ENCODE peak calls at places on chromosomes 4 and X, in seven cellular contexts. P, H, W, U, C, Y and B are unnamed samples.

GRCh38 chr4:141851246-141851891 is 215.0 kb downstream of the IL15 start:
- DNase-seq in C (no peak), W (no peak), U (no peak), H (no peak), Y (no peak), P (no peak), B (no peak)

GRCh38 chrX:45295587-45295986 is 94.9 kb upstream of the DIPK2B start:
- DNase-seq in W (peak), U (no peak), P (peak), Y (no peak), C (no peak), H (peak), B (no peak)

GRCh38 chr4:139144161-139144859 is 32.7 kb downstream of the ELF2 start:
- DNase-seq in C (no peak), P (peak), U (no peak), H (no peak), W (no peak), Y (no peak), B (no peak)

GRCh38 chr4:5460106-5460801 is 248.1 kb downstream of the EVC2 start:
- DNase-seq in W (no peak), P (peak), H (peak), Y (no peak), C (no peak), U (peak), B (no peak)

GRCh38 chrX:38055170-38055847 is 49.0 kb downstream of the SYTL5 start:
- DNase-seq in H (no peak), W (peak), U (no peak), C (no peak), Y (no peak), P (no peak), B (no peak)

GRCh38 chr4:144355809-144356757 is 215.6 kb upstream of the GYPA start:
- DNase-seq in W (peak), P (peak), Y (peak), U (peak), C (no peak), H (no peak), B (no peak)

GRCh38 chr4:82578935-82579334 is 17.1 kb upstream of the TMEM150C start:
- DNase-seq in H (no peak), U (no peak), Y (no peak), W (no peak), C (no peak), P (no peak), B (no peak)

GRCh38 chr4:106414366-106414765 is 45.8 kb upstream of the GIMD1 start:
- DNase-seq in P (no peak), Y (no peak), C (no peak), H (no peak), W (no peak), U (no peak), B (no peak)

GRCh38 chr4:52984469-52984868 is 122.4 kb downstream of the RASL11B start:
- DNase-seq in H (no peak), Y (no peak), P (no peak), W (peak), C (no peak), U (no peak), B (no peak)

GRCh38 chrX:10365532-10366265 is 208.9 kb downstream of the CLCN4 start:
- DNase-seq in P (no peak), Y (no peak), C (no peak), W (no peak), U (no peak), H (no peak), B (no peak)

GRCh38 chrX:134622056-134622812 is 36.0 kb downstream of the PLAC1 start:
- DNase-seq in W (peak), P (peak), Y (no peak), H (no peak), C (no peak), U (peak), B (no peak)

GRCh38 chr4:35151816-35152572 is 1092.3 kb downstream of the ARAP2 start:
- DNase-seq in C (no peak), U (no peak), P (peak), Y (no peak), H (peak), W (no peak), B (no peak)

GRCh38 chr4:28562913-28563312 is 1702.3 kb downstream of the STIM2 start:
- DNase-seq in H (no peak), U (no peak), Y (no peak), C (no peak), P (no peak), W (no peak), B (no peak)

GRCh38 chr4:86401826-86402225 is 42.0 kb upstream of the MAPK10 start:
- DNase-seq in U (no peak), P (no peak), W (no peak), C (no peak), Y (no peak), H (no peak), B (no peak)

GRCh38 chr4:73976716-73977115 is 5.1 kb downstream of the PF4 start:
- DNase-seq in P (no peak), Y (no peak), H (no peak), W (no peak), C (no peak), U (no peak), B (no peak)

GRCh38 chr4:75584067-75584466 is 28.2 kb downstream of the ODAPH start:
- DNase-seq in P (no peak), H (no peak), C (no peak), Y (no peak), U (no peak), W (no peak), B (no peak)

GRCh38 chr4:168771251-168771650 is 238.8 kb downstream of the CBR4 start:
- DNase-seq in W (no peak), H (no peak), C (no peak), U (no peak), Y (no peak), P (no peak), B (no peak)

GRCh38 chrX:112642349-112642748 is 37.4 kb downstream of the LHFPL1 start:
- DNase-seq in P (peak), H (peak), Y (no peak), C (no peak), U (no peak), W (peak), B (no peak)

GRCh38 chr4:100738388-100739165 is 220.8 kb upstream of the EMCN start:
- DNase-seq in U (no peak), W (peak), Y (no peak), P (peak), C (no peak), H (no peak), B (no peak)

GRCh38 chr4:16270654-16271328 is 44.5 kb upstream of the TAPT1 start:
- DNase-seq in P (no peak), Y (no peak), W (no peak), H (no peak), U (no peak), C (no peak), B (no peak)

GRCh38 chrX:129641941-129642340 is 12.8 kb downstream of the APLN start:
- DNase-seq in C (no peak), Y (no peak), W (no peak), P (no peak), H (no peak), U (no peak), B (no peak)

GRCh38 chrX:17323397-17323796 is 51.6 kb upstream of the NHS start:
- DNase-seq in U (no peak), P (no peak), Y (no peak), H (no peak), C (no peak), W (no peak), B (no peak)

GRCh38 chrX:130247996-130248395 is 20.7 kb downstream of the ZNF280C start:
- DNase-seq in C (no peak), Y (no peak), W (no peak), H (no peak), U (no peak), P (no peak), B (no peak)

GRCh38 chrX:80246273-80246672 is 174.0 kb upstream of the TENT5D start:
- DNase-seq in Y (no peak), C (no peak), W (no peak), H (no peak), P (no peak), U (no peak), B (no peak)

GRCh38 chrX:153761863-153762262 is 2.2 kb upstream of the PLXNB3 start:
- DNase-seq in Y (no peak), C (no peak), P (no peak), U (no peak), H (no peak), W (no peak), B (no peak)

GRCh38 chr4:132180020-132180427 is 969.1 kb upstream of the PCDH10 start:
- DNase-seq in H (no peak), C (no peak), U (no peak), P (no peak), Y (no peak), W (peak), B (no peak)

GRCh38 chr4:159016527-159017137 is 86.2 kb upstream of the RAPGEF2 start:
- DNase-seq in P (peak), Y (no peak), W (no peak), U (no peak), H (peak), C (no peak), B (no peak)

GRCh38 chr4:127759228-127759820 is 22.8 kb upstream of the HSPA4L start:
- DNase-seq in U (no peak), C (no peak), Y (no peak), H (no peak), P (no peak), W (no peak), B (no peak)

GRCh38 chr4:158865520-158866177 is 96.8 kb downstream of the FNIP2 start:
- DNase-seq in P (no peak), U (no peak), Y (no peak), W (no peak), H (no peak), C (no peak), B (no peak)

GRCh38 chrX:34654939-34655338 is 2.1 kb downstream of the TMEM47 start:
- DNase-seq in H (no peak), Y (no peak), C (no peak), W (no peak), U (no peak), P (no peak), B (no peak)

GRCh38 chr4:104490770-104491395 is 3.8 kb downstream of the CXXC4 start:
- DNase-seq in Y (peak), H (peak), W (peak), U (no peak), C (no peak), P (peak), B (peak)

GRCh38 chr4:9602389-9602914 is 158.2 kb downstream of the DEFB131A start:
- DNase-seq in U (no peak), Y (no peak), C (no peak), H (no peak), W (no peak), P (no peak), B (no peak)